ENCODE peak calls at places on chromosomes 5 and 9, in nine cellular contexts. L is PC-9, J is esophagus squamous epithelium, X is A549, U is lung, F is type B pancreatic cell, C is IMR-90, K is psoas muscle, W is bronchial epithelial cell. N is an unnamed sample.

GRCh38 chr5:81852277-81853004 is 101.5 kb upstream of the SSBP2 start:
- DNase-seq in K (peak; percentile 64), C (peak; percentile 34), J (no peak), L (peak; percentile 31), U (no peak), W (no peak), F (no peak), X (no peak), N (no peak)

GRCh38 chr5:65037845-65038815 is 269.4 kb downstream of the CWC27 start:
- DNase-seq in X (peak; percentile 24), C (no peak), F (no peak), L (no peak), J (no peak), K (no peak), U (no peak), W (peak; percentile 50), N (no peak)

GRCh38 chr5:62684310-62684709 is 105.7 kb downstream of the LRRC70 start:
- DNase-seq in U (no peak), J (no peak), W (peak; percentile 50), C (no peak), F (no peak), L (no peak), K (no peak), X (no peak), N (no peak)

GRCh38 chr9:486156-486555 is 271.5 kb downstream of the DOCK8 start:
- DNase-seq in X (no peak), F (no peak), W (peak; percentile 93), J (no peak), L (no peak), U (no peak), K (no peak), C (no peak), N (no peak)

GRCh38 chr9:77092536-77092935 is 73.1 kb downstream of the FOXB2 start:
- DNase-seq in K (no peak), U (no peak), C (no peak), X (no peak), L (no peak), W (peak; percentile 6), J (no peak), F (no peak), N (no peak)

GRCh38 chr9:72912476-72913381 is 40.1 kb downstream of the ALDH1A1 start:
- DNase-seq in F (no peak), J (no peak), W (no peak), C (no peak), X (no peak), L (no peak), K (no peak), U (no peak), N (no peak)

GRCh38 chr5:150295741-150296486 is 6.3 kb upstream of the CAMK2A start:
- DNase-seq in L (no peak), C (no peak), K (no peak), U (no peak), X (no peak), J (no peak), W (peak; percentile 74), F (no peak), N (no peak)

GRCh38 chr5:179289756-179290385 is 55.4 kb downstream of the ADAMTS2 start:
- DNase-seq in K (no peak), F (no peak), J (no peak), W (no peak), X (no peak), C (no peak), U (no peak), L (no peak), N (no peak)

GRCh38 chr9:36151306-36152210 is 15.0 kb downstream of the GLIPR2 start:
- DNase-seq in X (no peak), K (peak; percentile 75), W (peak; percentile 52), U (peak; percentile 74), L (no peak), F (no peak), J (no peak), C (peak; percentile 64), N (no peak)

GRCh38 chr9:137159105-137160053 is 10.5 kb downstream of the LRRC26 start:
- DNase-seq in K (no peak), W (no peak), F (no peak), C (no peak), U (no peak), L (no peak), J (no peak), X (no peak), N (no peak)

GRCh38 chr9:89427621-89428221 is 70.2 kb downstream of the SEMA4D start:
- DNase-seq in K (peak; percentile 32), C (peak; percentile 49), L (no peak), U (no peak), W (no peak), X (no peak), F (no peak), J (no peak), N (no peak)

GRCh38 chr5:122182491-122182921 is 53.2 kb downstream of the ZNF474 start:
- DNase-seq in U (peak; percentile 44), W (peak; percentile 96), X (no peak), K (no peak), L (peak; percentile 2), J (no peak), F (no peak), C (peak; percentile 89), N (no peak)

GRCh38 chr9:108444400-108445358 is 411.1 kb downstream of the ACTL7B start:
- DNase-seq in J (no peak), C (peak; percentile 96), F (no peak), X (no peak), U (no peak), K (no peak), L (peak; percentile 71), W (peak; percentile 97), N (no peak)

GRCh38 chr5:173768891-173769290 is 119.3 kb upstream of the CPEB4 start:
- DNase-seq in C (no peak), J (no peak), F (no peak), K (no peak), U (no peak), W (no peak), L (no peak), X (no peak), N (no peak)

GRCh38 chr5:103360475-103360874 is 101.9 kb downstream of the MACIR start:
- DNase-seq in F (no peak), K (no peak), J (no peak), C (no peak), U (no peak), W (no peak), L (no peak), X (no peak), N (no peak)

GRCh38 chr9:71607571-71607970 is 160.7 kb downstream of the CEMIP2 start:
- DNase-seq in L (no peak), J (no peak), F (no peak), K (no peak), W (no peak), X (no peak), U (no peak), C (no peak), N (no peak)

GRCh38 chr5:151413800-151414199 is 33.6 kb upstream of the SLC36A1 start:
- DNase-seq in W (no peak), L (no peak), X (no peak), U (no peak), C (no peak), K (no peak), J (no peak), F (no peak), N (no peak)

DNA sequence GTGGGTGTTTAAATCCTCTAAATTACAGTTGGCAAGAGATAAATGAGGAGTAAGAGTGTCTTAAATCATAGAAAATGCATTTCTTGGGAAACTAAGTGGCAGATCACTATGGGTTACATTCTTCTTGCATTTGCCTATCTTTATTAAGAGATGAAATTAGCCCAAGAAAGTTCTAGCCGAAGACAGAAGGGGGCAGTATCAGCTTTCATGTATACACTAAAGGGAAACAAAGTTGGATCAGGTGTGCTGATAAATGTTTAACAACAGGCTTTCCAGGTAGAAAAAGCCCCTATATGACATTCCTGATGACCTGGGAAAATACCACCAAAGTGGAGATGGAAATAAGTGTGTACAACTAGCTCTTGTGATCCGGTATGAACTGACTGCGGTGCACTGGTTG is 81.9 kb upstream of the TLR4 start:
- DNase-seq in U (no peak), K (no peak), C (no peak), W (no peak), X (no peak), J (no peak), F (no peak), L (no peak), N (no peak)
- TF ChIP-seq CTCF in U (no peak), K (no peak), C (no peak), W (no peak), X (no peak), J (no peak), F (peak; percentile 34), L (peak; percentile 34), N (no peak)

DNA sequence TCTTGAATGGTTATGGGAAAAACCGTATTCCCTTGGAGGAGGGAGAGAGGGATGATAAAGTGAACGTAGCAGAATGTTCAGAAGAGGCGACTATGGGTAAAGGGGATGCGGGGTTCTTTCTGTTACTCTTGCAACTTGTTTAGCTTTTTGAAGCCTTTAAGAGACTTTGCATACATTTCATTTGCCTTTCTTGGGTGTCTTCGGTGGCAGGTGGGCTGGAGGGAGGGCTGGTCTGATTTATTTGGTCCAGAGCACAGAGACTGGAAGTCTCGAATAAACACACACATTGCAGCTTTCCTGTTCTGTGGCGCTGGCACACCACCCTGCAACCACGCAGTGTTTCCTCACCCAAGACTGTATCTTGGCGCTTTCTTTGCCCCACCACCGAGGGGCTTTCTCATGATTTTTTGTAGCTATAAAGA is 23.2 kb downstream of the TTF1 start:
- DNase-seq in L (no peak), W (no peak), X (no peak), F (no peak), U (no peak), J (no peak), K (no peak), C (no peak), N (no peak)
- TF ChIP-seq CTCF in L (no peak), W (no peak), X (no peak), F (no peak), U (no peak), J (no peak), K (no peak), C (no peak), N (no peak)

DNA sequence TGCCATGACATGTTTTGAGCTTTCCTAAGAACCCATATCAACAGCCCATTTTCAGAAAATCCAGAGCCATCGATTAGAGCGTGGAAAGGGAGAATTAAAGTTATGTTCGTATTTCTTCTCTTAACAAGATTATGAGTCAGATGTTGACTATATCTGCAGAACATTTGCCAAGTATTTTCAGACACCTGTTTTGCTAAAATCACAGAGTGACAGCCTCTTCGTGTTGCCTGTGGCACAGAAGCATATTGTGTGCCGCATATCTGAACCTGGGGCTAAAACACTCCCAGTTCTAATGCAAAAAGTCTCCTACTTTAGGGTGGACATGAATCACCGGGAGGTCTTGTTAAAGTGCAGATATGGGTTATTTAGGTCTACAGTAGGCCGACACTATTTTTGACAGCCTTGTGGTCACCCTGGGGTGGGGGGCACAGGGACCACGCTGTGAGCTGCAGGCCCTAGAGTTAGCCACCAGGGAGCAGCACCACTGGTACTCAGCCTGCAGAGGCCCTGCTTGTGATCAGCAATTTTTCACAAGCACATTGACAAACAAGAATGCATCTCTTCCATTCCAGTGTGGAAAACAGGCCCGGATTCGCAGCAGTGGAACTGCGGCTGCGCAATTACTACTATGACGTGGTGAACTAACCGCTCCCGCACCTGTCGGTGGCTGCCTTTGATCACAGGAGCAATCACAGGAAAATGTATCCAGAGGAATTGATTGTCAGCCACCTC is 93.5 kb downstream of the SYK start:
- DNase-seq in L (peak; percentile 15), W (no peak), F (peak; percentile 56), J (no peak), K (no peak), X (peak; percentile 48), U (no peak), C (no peak), N (no peak)
- TF ChIP-seq CTCF in L (peak; percentile 71), W (peak; percentile 68), F (peak; percentile 76), J (peak; percentile 43), K (peak; percentile 44), X (peak; percentile 53), U (no peak), C (peak; percentile 42), N (peak; percentile 50)

GRCh38 chr9:86122309-86122708 is 23.0 kb upstream of the GOLM1 start:
- DNase-seq in K (no peak), L (no peak), X (peak; percentile 31), J (no peak), U (no peak), F (no peak), C (no peak), W (no peak), N (no peak)
- TF ChIP-seq CTCF in K (no peak), L (no peak), X (no peak), J (no peak), U (no peak), F (peak; percentile 58), C (no peak), W (no peak), N (no peak)

N was measured in mesothelial cell of epicardium.